ENCODE peak calls at places on chromosome 14, in six cellular contexts. R is C1 segment of cervical spinal cord, Y is KG1, V is HTR-8/SVneo, E is A172, T is fibroblast of the conjunctiva. S is an unnamed sample.

GRCh38 chr14:20184181-20184580 is 6.5 kb upstream of the OR11G2 start:
- DNase-seq in Y (no peak), E (no peak), T (no peak), R (no peak), V (no peak), S (no peak)

GRCh38 chr14:105007593-105008264 is 13.2 kb downstream of the CDCA4 start:
- DNase-seq in R (no peak), Y (no peak), E (no peak), T (no peak), V (no peak), S (no peak)

GRCh38 chr14:20429801-20430669 is 5.9 kb downstream of the KLHL33 start:
- DNase-seq in Y (peak), V (no peak), E (no peak), R (no peak), T (no peak), S (no peak)

GRCh38 chr14:31127690-31128089 is 79.9 kb downstream of the HECTD1 start:
- DNase-seq in E (no peak), Y (no peak), R (no peak), T (no peak), V (no peak), S (no peak)

GRCh38 chr14:81331229-81332026 is 68.7 kb downstream of the STON2 start:
- DNase-seq in E (no peak), T (no peak), V (no peak), R (no peak), Y (no peak), S (no peak)

GRCh38 chr14:105331575-105332351 is 17.2 kb downstream of the PACS2 start:
- DNase-seq in E (no peak), Y (no peak), R (no peak), T (no peak), V (no peak), S (no peak)

GRCh38 chr14:54689928-54690327 is 123.0 kb downstream of the SAMD4A start:
- DNase-seq in E (no peak), Y (no peak), R (no peak), V (no peak), T (no peak), S (no peak)

GRCh38 chr14:106556665-106557289 is 1030.4 kb downstream of the TMEM121 start:
- DNase-seq in V (no peak), R (no peak), E (no peak), T (no peak), Y (no peak), S (peak)

GRCh38 chr14:20436363-20436755 is 393 bp upstream of the KLHL33 start:
- DNase-seq in V (no peak), T (peak), R (no peak), Y (no peak), E (no peak), S (no peak)

GRCh38 chr14:74954232-74954946 is 1.0 kb downstream of the PGF start:
- DNase-seq in T (no peak), R (no peak), Y (no peak), V (no peak), E (no peak), S (no peak)

GRCh38 chr14:105495990-105496830 is 5.2 kb downstream of the TEDC1 start:
- DNase-seq in Y (no peak), R (no peak), E (no peak), V (no peak), T (no peak), S (no peak)

GRCh38 chr14:92692822-92693226 is 55.6 kb downstream of the LGMN start:
- DNase-seq in Y (peak), R (peak), E (peak), T (no peak), V (no peak), S (no peak)

GRCh38 chr14:104799657-104800599 is 973 bp upstream of the ZBTB42 start:
- DNase-seq in Y (no peak), V (peak), E (no peak), R (peak), T (peak), S (peak)

GRCh38 chr14:94392510-94392935 is 4.1 kb upstream of the SERPINA1 start:
- DNase-seq in E (peak), T (no peak), R (peak), V (peak), Y (no peak), S (no peak)

GRCh38 chr14:88547386-88547780 is 7.4 kb downstream of the PTPN21 start:
- DNase-seq in Y (no peak), E (no peak), V (no peak), R (no peak), T (no peak), S (no peak)

GRCh38 chr14:55354500-55354899 is 57.1 kb downstream of the ATG14 start:
- DNase-seq in T (peak), R (no peak), V (peak), E (peak), Y (no peak), S (peak)

GRCh38 chr14:23153891-23154796 is 29.3 kb downstream of the SLC7A8 start:
- DNase-seq in T (peak), E (no peak), V (no peak), R (no peak), Y (no peak), S (no peak)

GRCh38 chr14:96121660-96122395 is 82.7 kb downstream of the C14orf132 start:
- DNase-seq in Y (no peak), E (no peak), R (no peak), T (no peak), V (no peak), S (no peak)

GRCh38 chr14:35875296-35875695 is 49.2 kb downstream of the BRMS1L start:
- DNase-seq in E (no peak), T (no peak), R (no peak), V (no peak), Y (no peak), S (no peak)

GRCh38 chr14:76461886-76462285 is 85.9 kb downstream of the ESRRB start:
- DNase-seq in V (no peak), T (no peak), E (no peak), Y (no peak), R (no peak), S (no peak)

GRCh38 chr14:76647699-76648298 is 113.5 kb upstream of the VASH1 start:
- DNase-seq in T (peak), E (peak), R (no peak), V (peak), Y (peak), S (peak)

GRCh38 chr14:35052637-35053036 is 6.6 kb downstream of the FAM177A1 start:
- DNase-seq in V (no peak), E (no peak), Y (no peak), T (no peak), R (no peak), S (no peak)

GRCh38 chr14:102096569-102097188 is 9.8 kb upstream of the HSP90AA1 start:
- DNase-seq in V (peak), E (peak), Y (peak), R (peak), T (peak), S (peak)

GRCh38 chr14:64706552-64707193 is 2.4 kb downstream of the PLEKHG3 start:
- DNase-seq in R (peak), E (no peak), T (no peak), Y (no peak), V (no peak), S (no peak)

GRCh38 chr14:36507847-36508417 is 12.1 kb downstream of the NKX2-1 start:
- DNase-seq in Y (no peak), V (no peak), E (no peak), T (no peak), R (no peak), S (no peak)